ENCODE peak calls at places on chromosomes 5 and 9, in eight cellular contexts. P, F, N, R, B, V, X and O are unnamed samples. For H3K4me1, the result is how much of the 10 kb centered on the place peaks cover.

GRCh38 chr9:98641675-98642074 is 67.1 kb downstream of the GABBR2 start:
- DNase-seq in X (no peak), F (no peak), R (no peak), N (no peak), V (no peak), B (no peak), P (no peak), O (no peak)

GRCh38 chr9:16901589-16901988 is 31.1 kb upstream of the BNC2 start:
- DNase-seq in R (no peak), P (no peak), F (peak), B (no peak), X (no peak), N (no peak), V (peak), O (no peak)

GRCh38 chr9:126386814-126387213 is 60.2 kb downstream of the MVB12B start:
- DNase-seq in N (no peak), V (no peak), B (no peak), R (no peak), F (no peak), X (no peak), P (no peak), O (no peak)

GRCh38 chr9:112000743-112001142 is 104.1 kb downstream of the UGCG start:
- DNase-seq in B (no peak), R (no peak), V (no peak), N (no peak), F (no peak), X (no peak), P (no peak), O (no peak)

GRCh38 chr5:168288349-168289245 is 2.8 kb upstream of the WWC1 start:
- DNase-seq in V (no peak), B (no peak), R (no peak), P (no peak), N (no peak), X (no peak), F (peak), O (no peak)

GRCh38 chr5:150298701-150299451 is 3.8 kb downstream of the ARSI start:
- DNase-seq in X (no peak), B (no peak), F (peak), V (peak), R (no peak), N (no peak), P (peak), O (no peak)

GRCh38 chr5:83721878-83722779 is 1.5 kb upstream of the HAPLN1 start:
- DNase-seq in R (peak), P (peak), X (no peak), N (peak), F (peak), V (peak), B (no peak), O (peak)

GRCh38 chr5:112551437-112552018 is 132.5 kb upstream of the EPB41L4A start:
- DNase-seq in N (no peak), X (peak), R (no peak), P (peak), B (peak), F (peak), V (peak), O (peak)

GRCh38 chr9:136484153-136485048 is 1.6 kb upstream of the SEC16A start:
- DNase-seq in R (no peak), X (no peak), N (peak), F (peak), B (no peak), V (no peak), P (no peak), O (peak)

GRCh38 chr9:131366745-131367401 is 27.0 kb upstream of the PRRC2B start:
- DNase-seq in F (peak), R (no peak), N (no peak), X (no peak), V (peak), B (peak), P (peak), O (no peak)

GRCh38 chr9:138083873-138084272 is 206.3 kb downstream of the CACNA1B start:
- DNase-seq in P (no peak), F (no peak), N (peak), V (no peak), R (no peak), B (no peak), X (no peak), O (no peak)

GRCh38 chr9:100720922-100721321 is 143.0 kb downstream of the CAVIN4 start:
- DNase-seq in X (no peak), V (peak), B (no peak), P (no peak), R (no peak), N (no peak), F (no peak), O (no peak)

GRCh38 chr9:119924736-119925135 is 555.5 kb upstream of the BRINP1 start:
- DNase-seq in F (no peak), N (no peak), V (no peak), P (no peak), B (no peak), R (no peak), X (no peak), O (no peak)

GRCh38 chr9:135306699-135307098 is 172.9 kb upstream of the PPP1R26 start:
- DNase-seq in B (no peak), V (no peak), F (no peak), N (no peak), X (no peak), P (no peak), R (no peak), O (no peak)

GRCh38 chr5:146340260-146341081 is 1.8 kb downstream of the POU4F3 start:
- DNase-seq in P (peak), X (peak), B (peak), F (peak), N (peak), R (peak), V (peak), O (peak)

GRCh38 chr9:99140685-99141314 is 35.9 kb downstream of the TGFBR1 start:
- DNase-seq in X (peak), V (peak), P (peak), R (no peak), B (peak), F (peak), N (no peak), O (peak)

GRCh38 chr9:113992276-113992951 is 85.7 kb downstream of the AMBP start:
- DNase-seq in X (no peak), P (no peak), F (no peak), R (peak), V (no peak), N (no peak), B (no peak), O (peak)

GRCh38 chr9:35500130-35500748 is 10.3 kb downstream of the RUSC2 start:
- DNase-seq in R (no peak), X (no peak), B (no peak), V (peak), N (no peak), P (no peak), F (no peak), O (no peak)

GRCh38 chr9:97860451-97861147 is 7.6 kb downstream of the FOXE1 start:
- DNase-seq in B (no peak), P (no peak), N (no peak), R (no peak), F (no peak), V (no peak), X (no peak), O (no peak)

GRCh38 chr5:1842026-1842819 is 40.5 kb downstream of the IRX4 start:
- DNase-seq in R (no peak), X (no peak), N (no peak), V (no peak), B (no peak), F (peak), P (no peak), O (no peak)

GRCh38 chr5:139649082-139649991 is 1.2 kb downstream of the CXXC5 start:
- DNase-seq in N (peak), B (peak), F (peak), P (peak), R (no peak), V (no peak), X (peak), O (peak)

GRCh38 chr5:79621056-79621455 is 8.8 kb downstream of the TENT2 start:
- DNase-seq in R (no peak), F (peak), X (no peak), P (no peak), N (no peak), B (no peak), V (peak), O (no peak)

GRCh38 chr9:34540826-34541225 is 18.0 kb upstream of the ENHO start:
- DNase-seq in X (no peak), V (peak), R (no peak), B (no peak), N (no peak), P (no peak), F (peak), O (no peak)

GRCh38 chr5:25418978-25419377 is 774.2 kb upstream of the CDH10 start:
- DNase-seq in F (no peak), P (no peak), X (no peak), B (no peak), R (no peak), N (no peak), V (no peak), O (no peak)

GRCh38 chr5:107466233-107466769 is 204.4 kb downstream of the EFNA5 start:
- DNase-seq in P (peak), V (peak), N (no peak), R (no peak), F (peak), B (no peak), X (no peak), O (no peak)

GRCh38 chr9:21682376-21682775 is 120.1 kb upstream of the MTAP start:
- DNase-seq in R (no peak), P (no peak), B (no peak), V (no peak), N (no peak), X (no peak), F (no peak), O (no peak)

GRCh38 chr5:176536132-176536901 is 885 bp downstream of the RNF44 start:
- DNase-seq in R (peak), P (peak), F (peak), X (peak), B (peak), N (peak), V (peak), O (peak)
- H3K4me1 ChIP-seq in R (under half), P (under half), F (under half), X (half or more), B (half or more), N (under half), V (under half), O (under half)

GRCh38 chr5:87754009-87754757 is 341.5 kb upstream of the CCNH start:
- DNase-seq in V (no peak), B (no peak), N (no peak), X (no peak), F (no peak), R (no peak), P (no peak), O (no peak)
- H3K27ac ChIP-seq in V (no peak), B (no peak), N (no peak), X (no peak), F (no peak), R (no peak), P (no peak), O (no peak)

DNA sequence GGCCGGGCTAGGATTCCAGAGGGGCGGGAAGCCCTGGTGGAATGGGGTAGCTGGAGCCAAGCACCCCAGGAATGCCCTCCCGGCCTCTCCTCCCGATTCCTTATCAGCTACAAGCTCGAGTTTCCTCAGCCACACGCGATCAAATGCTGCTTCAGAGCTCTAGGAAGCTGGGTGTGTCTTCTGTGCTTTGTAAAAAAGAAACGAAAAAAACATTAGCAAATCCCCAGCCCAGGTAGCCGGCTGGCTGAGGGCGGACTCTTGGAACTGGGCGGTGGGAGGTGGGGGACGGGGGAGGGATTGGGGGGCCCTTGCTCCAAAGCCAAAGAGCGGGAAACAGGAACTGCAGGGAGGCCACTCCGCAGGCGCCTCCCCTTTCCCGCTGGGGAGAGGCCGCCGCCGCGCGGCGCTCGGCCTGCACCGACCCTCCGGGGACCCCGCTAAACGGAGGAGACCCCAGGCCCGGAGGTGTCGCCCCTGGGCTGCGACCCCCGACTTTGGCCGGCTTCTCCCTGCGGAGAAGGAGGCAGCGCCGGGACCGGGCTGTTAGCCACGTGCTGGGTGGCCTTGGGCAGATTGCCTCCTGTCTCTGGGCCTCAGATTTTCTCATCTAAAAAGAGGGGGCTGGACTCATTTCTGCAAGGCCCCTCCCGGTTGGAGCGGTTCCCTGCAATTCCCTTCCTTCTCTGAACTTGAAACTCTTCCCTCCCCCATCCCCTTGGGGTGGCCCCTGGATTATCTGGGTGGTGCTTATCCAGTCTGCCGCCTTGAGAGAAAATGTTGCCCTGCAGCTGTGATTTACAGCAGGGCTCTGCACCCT is 40.9 kb upstream of the FABP6 start:
- DNase-seq in V (peak), B (no peak), N (peak), X (no peak), P (peak), F (peak), R (peak), O (peak)
- H3K4me3 ChIP-seq in V (no peak), B (no peak), N (peak), X (no peak), P (peak), F (peak), R (peak), O (peak)

DNA sequence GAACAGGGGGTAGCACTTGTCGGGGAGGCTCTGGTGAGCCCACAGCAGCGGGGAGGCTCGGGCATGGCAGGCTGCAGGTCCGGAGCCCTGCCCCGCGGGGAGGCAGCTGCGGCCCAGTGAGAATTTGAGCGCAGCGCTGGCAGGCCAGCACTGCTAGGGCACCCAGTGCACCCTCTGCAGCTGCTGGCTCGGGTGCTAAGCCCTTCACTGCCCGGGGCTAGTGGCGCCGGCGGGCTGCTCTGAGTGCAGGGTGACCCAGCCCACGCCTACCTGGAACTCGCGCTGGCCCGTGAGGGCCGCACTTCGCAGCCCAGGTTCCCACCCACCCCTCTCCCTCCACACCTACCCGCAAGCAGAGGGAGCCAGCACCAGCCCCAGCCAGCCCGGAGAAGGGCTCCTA is 151.0 kb downstream of the NXNL2 start:
- DNase-seq in F (no peak), N (no peak), R (no peak), B (no peak), X (no peak), V (no peak), P (no peak), O (no peak)
- H3K4me1 ChIP-seq in F (under half), N (under half), R (under half), B (under half), X (under half), V (under half), P (under half), O (under half)

GRCh38 chr9:129262261-129262660 is 84.2 kb upstream of the IER5L start:
- DNase-seq in V (no peak), F (no peak), P (no peak), X (no peak), B (no peak), R (no peak), N (no peak), O (no peak)

GRCh38 chr9:129256959-129257713 is 79.1 kb upstream of the IER5L start:
- DNase-seq in V (no peak), R (no peak), B (no peak), N (no peak), F (no peak), P (peak), X (no peak), O (no peak)

GRCh38 chr9:129258124-129258822 is 80.2 kb upstream of the IER5L start:
- DNase-seq in F (peak), P (no peak), N (peak), R (peak), X (no peak), B (peak), V (peak), O (peak)

GRCh38 chr9:129259373-129259772 is 81.3 kb upstream of the IER5L start:
- DNase-seq in B (no peak), R (no peak), F (no peak), V (no peak), N (no peak), P (no peak), X (no peak), O (no peak)

DNA sequence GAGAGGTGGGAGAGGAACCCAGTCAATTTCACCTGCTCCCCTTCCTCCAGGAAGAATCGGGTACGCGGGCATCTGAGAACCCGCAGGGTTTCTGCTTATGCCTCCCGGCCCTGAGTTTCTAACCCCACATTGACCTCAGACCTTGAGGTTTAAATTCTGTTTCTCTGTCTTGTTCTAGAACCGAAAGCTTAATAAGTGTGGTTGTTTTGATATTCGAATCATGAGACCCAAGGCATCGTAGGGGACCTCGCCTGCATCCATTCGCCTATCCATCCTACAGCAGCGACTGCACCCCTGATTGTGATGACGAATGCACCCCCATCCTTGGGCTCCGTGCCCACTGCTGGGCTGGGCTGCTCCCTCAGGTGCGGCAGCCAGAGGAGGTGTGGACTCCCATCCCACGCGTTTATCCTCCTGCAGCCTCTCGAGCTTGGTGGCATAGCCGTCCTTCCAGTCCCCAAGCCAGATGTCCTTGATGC is 80.8 kb upstream of the IER5L start:
- DNase-seq in P (no peak), N (no peak), X (no peak), F (no peak), R (no peak), B (no peak), V (no peak), O (no peak)
- H3K27ac ChIP-seq in P (no peak), N (no peak), X (no peak), F (no peak), R (no peak), B (no peak), V (no peak), O (no peak)